ENCODE peak calls at places on chromosomes 16 and 17, in four cellular contexts. X is dorsolateral prefrontal cortex, S is ovary, I is left ventricle myocardium inferior. N is an unnamed sample. For H3K27me3, the result is how much of the 10 kb centered on the place peaks cover.

GRCh38 chr16:54921229-54921824 is 9.3 kb upstream of the IRX5 start:
- DNase-seq in S (no peak), I (no peak), X (no peak), N (no peak)

GRCh38 chr16:62977876-62978275 is 941.6 kb upstream of the CDH8 start:
- DNase-seq in S (no peak), X (no peak), I (no peak), N (no peak)

GRCh38 chr16:85829751-85830445 is 30.4 kb downstream of the COX4I1 start:
- DNase-seq in I (peak), X (peak), S (no peak), N (no peak)

GRCh38 chr16:56279132-56279531 is 87.8 kb downstream of the GNAO1 start:
- DNase-seq in I (no peak), X (peak), S (no peak), N (peak)

GRCh38 chr17:81246679-81247338 is 7.7 kb downstream of the NDUFAF8 start:
- DNase-seq in S (no peak), X (no peak), I (no peak), N (no peak)

GRCh38 chr16:81469710-81470481 is 25.3 kb downstream of the CMIP start:
- DNase-seq in X (no peak), S (no peak), I (peak), N (peak)

GRCh38 chr16:68069511-68070248 is 15.5 kb upstream of the NFATC3 start:
- DNase-seq in S (peak), I (peak), X (no peak), N (no peak)

GRCh38 chr16:89094252-89094901 is 725 bp downstream of the ACSF3 start:
- DNase-seq in X (no peak), S (no peak), I (no peak), N (no peak)

GRCh38 chr16:67278773-67279295 is 498 bp upstream of the PLEKHG4 start:
- DNase-seq in I (no peak), S (no peak), X (no peak), N (peak)

GRCh38 chr16:81543571-81543970 is 99.0 kb downstream of the CMIP start:
- DNase-seq in X (no peak), I (no peak), S (no peak), N (no peak)

GRCh38 chr17:36722121-36722902 is 120.9 kb downstream of the MRM1 start:
- DNase-seq in X (peak), I (peak), S (peak), N (peak)

GRCh38 chr16:23745263-23745662 is 9.6 kb upstream of the CHP2 start:
- DNase-seq in X (no peak), I (no peak), S (no peak), N (no peak)

GRCh38 chr17:1712271-1712670 is 2.1 kb upstream of the TLCD2 start:
- DNase-seq in X (no peak), S (peak), I (no peak), N (no peak)

GRCh38 chr16:57039148-57039812 is 49.9 kb downstream of the NLRC5 start:
- DNase-seq in S (no peak), X (no peak), I (no peak), N (no peak)

GRCh38 chr16:88454315-88455057 is 1.4 kb downstream of the ZFPM1 start:
- DNase-seq in S (peak), X (no peak), I (no peak), N (no peak)

DNA sequence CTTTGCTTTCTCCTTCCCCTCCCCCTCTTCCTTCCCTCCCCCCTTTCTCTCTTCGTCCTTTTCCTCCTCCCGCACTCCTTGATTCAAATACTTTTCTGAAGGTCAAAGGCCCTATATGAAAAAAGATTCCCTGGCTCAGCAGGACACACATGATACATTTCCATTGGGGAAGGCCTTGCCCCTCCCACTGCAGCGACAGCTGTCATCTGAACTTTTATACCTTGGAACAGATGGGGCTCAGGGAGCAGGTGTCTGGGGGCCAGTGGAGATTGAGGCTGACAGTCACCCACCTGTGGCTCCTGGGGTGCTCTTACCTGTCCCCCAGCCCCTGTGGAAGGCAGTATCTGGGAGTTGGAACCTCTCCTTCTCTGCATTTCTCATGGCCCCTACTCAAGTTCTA is 99.6 kb upstream of the SDK2 start:
- DNase-seq in I (no peak), X (no peak), S (no peak), N (no peak)
- H3K27me3 ChIP-seq in I (under half), X (under half), S (under half), N (under half)

DNA sequence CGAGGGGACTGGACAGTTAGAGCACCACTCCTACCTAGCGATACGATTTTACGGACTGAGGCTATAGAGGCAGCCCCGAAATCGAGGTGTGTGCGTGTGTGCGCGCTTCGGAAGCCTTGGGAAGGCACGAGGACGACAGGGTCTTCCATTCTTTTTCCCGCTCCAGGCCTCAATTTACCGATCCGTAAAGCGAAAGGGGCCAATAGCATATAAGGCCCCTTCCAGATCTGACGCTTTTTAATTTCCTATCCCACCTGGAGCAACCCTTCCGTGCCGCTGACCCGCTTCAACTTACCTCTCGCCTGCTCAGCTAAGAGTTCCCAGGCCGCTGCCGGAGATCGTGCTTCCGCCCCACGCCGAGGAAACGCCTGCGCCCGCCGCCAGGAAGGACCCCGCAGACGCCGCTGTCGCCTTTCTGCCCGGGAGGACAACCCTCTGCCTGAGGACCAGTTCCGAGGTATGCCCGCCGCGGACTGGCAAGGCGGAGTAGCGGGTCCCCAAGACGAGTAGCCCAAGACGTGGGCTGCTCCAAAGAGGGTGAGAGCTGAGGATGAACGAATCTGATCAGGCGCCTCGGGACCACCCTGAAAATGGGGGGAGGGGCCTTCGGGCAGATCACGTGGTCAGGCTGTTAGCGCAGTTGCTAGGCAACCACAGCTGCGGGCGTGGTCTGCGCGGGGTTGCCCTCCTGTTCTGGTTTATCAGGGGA is at the start of gene EFTUD2:
- DNase-seq in S (peak), X (peak), I (peak), N (peak)
- TF ChIP-seq CTCF in S (no peak), X (peak), I (no peak), N (no peak)

GRCh38 chr17:77493901-77494663 is 353.3 kb downstream of the SEC14L1 start:
- DNase-seq in S (peak), I (no peak), X (peak), N (no peak)
- H3K27ac ChIP-seq in S (no peak), I (peak), X (no peak), N (peak)

DNA sequence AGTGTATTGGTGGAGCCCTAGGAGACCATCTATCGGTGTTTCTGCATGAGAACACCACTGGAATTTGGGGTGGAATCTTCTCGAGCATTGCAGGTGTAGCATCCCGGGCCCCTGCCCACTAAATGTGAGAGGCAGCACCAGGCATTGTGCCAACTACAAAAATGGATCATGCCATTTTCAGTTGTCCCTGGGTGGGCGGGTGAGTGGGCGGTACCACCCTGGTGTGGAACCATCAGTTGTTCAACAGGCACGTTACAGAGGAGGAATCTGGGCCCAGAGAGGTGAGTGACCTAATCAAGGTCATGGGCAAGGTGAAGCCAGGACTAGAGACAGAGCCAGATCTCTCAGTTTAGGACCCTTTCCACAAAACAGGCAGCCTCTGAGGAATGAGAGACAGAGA is 8.8 kb downstream of the PIPOX start:
- DNase-seq in S (no peak), X (no peak), I (no peak), N (no peak)
- H3K27me3 ChIP-seq in S (under half), X (under half), I (under half), N (under half)

N was measured in CD4-positive, alpha-beta T cell.